ENCODE peak calls at places on chromosomes 7 and 10, in six cellular contexts. O is IMR-90, U is foreskin keratinocyte, F is BE2C, B is GM13976, W is A549. S is an unnamed sample.

GRCh38 chr10:124119933-124120332 is 26.5 kb upstream of the CHST15 start:
- DNase-seq in O (no peak), U (no peak), F (no peak), B (no peak), W (no peak), S (no peak)

GRCh38 chr10:108690530-108690929 is 1232.8 kb downstream of the XPNPEP1 start:
- DNase-seq in O (no peak), U (no peak), F (no peak), B (no peak), W (no peak), S (no peak)

GRCh38 chr10:53233759-53234158 is 461.2 kb upstream of the MBL2 start:
- DNase-seq in O (no peak), U (no peak), F (no peak), B (no peak), W (no peak), S (no peak)

GRCh38 chr10:110285501-110285900 is 19.2 kb downstream of the SMNDC1 start:
- DNase-seq in O (no peak), U (no peak), F (no peak), B (no peak), W (no peak), S (no peak)

GRCh38 chr7:153452661-153453060 is 599.5 kb upstream of the DPP6 start:
- DNase-seq in O (no peak), U (no peak), F (no peak), B (no peak), W (no peak), S (no peak)

GRCh38 chr7:100467638-100468373 is 3.7 kb upstream of the SPACDR start:
- DNase-seq in O (no peak), U (no peak), F (no peak), B (no peak), W (no peak), S (no peak)

GRCh38 chr7:43905209-43905946 is 1.0 kb downstream of the URGCP start:
- DNase-seq in O (no peak), U (peak; percentile 25), F (peak; percentile 30), B (no peak), W (peak; percentile 63), S (peak; percentile 71)

GRCh38 chr7:111561909-111562732 is at the start of gene IMMP2L:
- DNase-seq in O (peak; percentile 76), U (peak; percentile 78), F (peak; percentile 95), B (peak; percentile 93), W (peak; percentile 85), S (peak; percentile 26)

GRCh38 chr7:136588216-136588615 is 280.2 kb upstream of the CHRM2 start:
- DNase-seq in O (no peak), U (no peak), F (no peak), B (no peak), W (no peak), S (no peak)

GRCh38 chr7:119197872-119198527 is 973.5 kb downstream of the ANKRD7 start:
- DNase-seq in O (peak; percentile 31), U (peak; percentile 33), F (peak; percentile 32), B (peak; percentile 22), W (peak; percentile 66), S (peak; percentile 7)

GRCh38 chr10:20002657-20003056 is 186.4 kb downstream of the PLXDC2 start:
- DNase-seq in O (no peak), U (no peak), F (no peak), B (no peak), W (no peak), S (no peak)

GRCh38 chr7:136956671-136957070 is 88.2 kb downstream of the CHRM2 start:
- DNase-seq in O (peak; percentile 40), U (no peak), F (no peak), B (no peak), W (no peak), S (no peak)

GRCh38 chr10:32983333-32983909 is 25.4 kb upstream of the ITGB1 start:
- DNase-seq in O (peak; percentile 97), U (peak; percentile 92), F (peak; percentile 50), B (no peak), W (peak; percentile 88), S (peak; percentile 85)

GRCh38 chr10:90871279-90871760 is 454 bp upstream of the RPP30 start:
- DNase-seq in O (peak; percentile 81), U (no peak), F (peak; percentile 71), B (peak; percentile 60), W (peak; percentile 89), S (peak; percentile 41)

GRCh38 chr10:130160775-130161174 is 24.6 kb downstream of the GLRX3 start:
- DNase-seq in O (peak; percentile 41), U (no peak), F (no peak), B (no peak), W (peak; percentile 38), S (no peak)

GRCh38 chr10:76675951-76676587 is 961.5 kb downstream of the KCNMA1 start:
- DNase-seq in O (no peak), U (no peak), F (peak; percentile 29), B (no peak), W (no peak), S (peak; percentile 23)

GRCh38 chr10:60943372-60944158 is 420 bp downstream of the RHOBTB1 start:
- DNase-seq in O (peak; percentile 40), U (no peak), F (peak; percentile 79), B (peak; percentile 37), W (peak; percentile 70), S (no peak)

GRCh38 chr10:102646610-102647432 is 2.5 kb downstream of the TRIM8 start:
- DNase-seq in O (peak; percentile 55), U (no peak), F (no peak), B (no peak), W (no peak), S (no peak)

GRCh38 chr10:43262043-43262901 is 4.6 kb downstream of the RASGEF1A start:
- DNase-seq in O (no peak), U (no peak), F (no peak), B (no peak), W (no peak), S (no peak)

GRCh38 chr10:86862373-86862772 is 95.0 kb downstream of the MMRN2 start:
- DNase-seq in O (no peak), U (no peak), F (no peak), B (no peak), W (no peak), S (no peak)

GRCh38 chr7:5824297-5824610 is 42.8 kb upstream of the RNF216 start:
- DNase-seq in O (no peak), U (no peak), F (no peak), B (no peak), W (no peak), S (no peak)

GRCh38 chr7:27840314-27840713 is 100.4 kb downstream of the TAX1BP1 start:
- DNase-seq in O (no peak), U (no peak), F (no peak), B (no peak), W (no peak), S (no peak)

GRCh38 chr7:157490465-157490912 is 153.7 kb downstream of the DNAJB6 start:
- DNase-seq in O (peak; percentile 19), U (peak; percentile 44), F (no peak), B (no peak), W (peak; percentile 96), S (no peak)

DNA sequence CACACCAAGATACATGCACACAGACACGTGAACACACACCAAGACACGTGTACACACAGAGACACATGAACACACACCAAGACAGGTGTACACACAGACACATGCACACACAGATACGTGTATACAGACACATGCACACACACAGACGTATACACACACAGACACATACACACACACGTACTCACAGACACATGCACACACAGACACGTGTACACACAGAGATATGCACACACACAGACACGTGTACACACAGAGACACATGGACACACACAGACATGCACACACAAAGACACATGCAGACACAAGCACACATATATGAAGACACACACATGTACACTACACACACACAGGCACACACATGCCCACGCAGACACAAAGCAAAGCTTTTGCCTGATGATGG is 134.6 kb downstream of the TCERG1L start:
- DNase-seq in O (no peak), U (no peak), F (no peak), B (no peak), W (no peak), S (no peak)
- TF ChIP-seq CTCF in O (no peak), U (no peak), F (no peak), B (no peak), W (no peak), S (no peak)

GRCh38 chr7:91866599-91867148 is 13.8 kb downstream of the MTERF1 start:
- DNase-seq in O (no peak), U (no peak), F (no peak), B (no peak), W (no peak), S (no peak)

GRCh38 chr7:91872069-91872468 is 8.4 kb downstream of the MTERF1 start:
- DNase-seq in O (no peak), U (no peak), F (no peak), B (no peak), W (no peak), S (no peak)

GRCh38 chr7:91872928-91873327 is 7.6 kb downstream of the MTERF1 start:
- DNase-seq in O (no peak), U (no peak), F (no peak), B (no peak), W (no peak), S (no peak)

GRCh38 chr7:91864070-91864469 is 16.4 kb downstream of the MTERF1 start:
- DNase-seq in O (no peak), U (no peak), F (no peak), B (no peak), W (no peak), S (no peak)

GRCh38 chr7:91869661-91870060 is 10.8 kb downstream of the MTERF1 start:
- DNase-seq in O (no peak), U (no peak), F (no peak), B (no peak), W (peak; percentile 7), S (no peak)
- TF ChIP-seq CTCF in O (no peak), U (peak; percentile 22), F (peak; percentile 9), B (no peak), W (no peak), S (peak; percentile 20)

DNA sequence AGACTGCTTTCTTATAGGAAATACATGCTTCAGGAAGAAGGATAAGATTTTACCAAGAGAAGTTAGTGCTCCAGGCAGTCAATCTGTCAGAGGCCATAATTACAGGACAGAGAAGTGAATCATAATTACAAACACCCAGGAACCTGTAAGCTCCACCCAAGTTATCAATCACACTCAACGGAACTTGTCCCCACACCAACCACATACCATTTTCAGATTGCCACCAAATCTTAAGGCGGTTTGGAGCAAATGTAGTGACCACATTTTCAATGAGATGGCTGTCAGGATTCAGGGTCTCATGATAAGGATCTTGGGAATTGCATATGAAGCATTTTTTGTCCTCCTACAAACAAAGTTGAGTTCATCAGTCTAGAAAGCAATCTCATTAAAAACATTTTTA is 4.8 kb downstream of the LAMB1 start:
- DNase-seq in O (no peak), U (no peak), F (no peak), B (no peak), W (no peak), S (no peak)
- TF ChIP-seq CTCF in O (no peak), U (no peak), F (no peak), B (no peak), W (no peak), S (no peak)

DNA sequence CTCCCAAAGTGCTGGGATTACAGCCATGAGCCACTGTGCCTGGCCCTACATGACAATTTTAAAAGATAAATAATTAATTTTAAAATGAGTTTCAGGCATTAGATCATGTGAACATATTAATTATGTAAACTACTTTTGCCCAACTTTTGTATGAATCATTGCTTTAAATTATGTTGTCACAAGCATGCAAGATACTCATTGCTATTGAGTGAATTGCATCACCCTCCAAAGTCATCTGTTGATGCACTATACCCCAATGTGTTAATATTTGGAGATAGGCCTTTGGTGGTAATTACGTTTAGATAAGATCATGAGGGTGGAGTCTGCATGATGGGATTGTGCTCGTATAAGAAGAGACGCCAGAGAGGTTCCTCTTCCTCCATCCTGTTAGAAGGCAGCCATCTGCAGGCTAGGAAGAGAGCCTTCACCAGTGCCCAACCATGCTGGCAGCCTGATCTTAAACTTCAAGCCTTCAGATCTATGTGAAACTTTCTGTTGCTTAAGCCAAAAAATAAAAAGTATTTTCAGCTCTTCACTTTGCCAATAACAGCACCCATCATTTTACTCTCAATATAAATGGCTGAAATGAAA is 95.2 kb upstream of the MAGI2 start:
- DNase-seq in O (peak; percentile 2), U (no peak), F (no peak), B (no peak), W (no peak), S (no peak)
- TF ChIP-seq CTCF in O (no peak), U (peak; percentile 21), F (peak; percentile 4), B (no peak), W (no peak), S (no peak)